ENCODE peak calls at places on chromosomes 1 and 21, in four cellular contexts. W, U, K and I are unnamed samples.

GRCh38 chr1:203507227-203507626 is 13.3 kb downstream of the OPTC start:
- DNase-seq in W (peak), U (no peak), K (no peak), I (peak)

GRCh38 chr1:112541299-112541698 is 32.5 kb downstream of the WNT2B start:
- DNase-seq in W (no peak), U (no peak), K (no peak), I (no peak)

GRCh38 chr1:17683551-17683950 is 71.6 kb upstream of the ACTL8 start:
- DNase-seq in W (no peak), U (no peak), K (no peak), I (no peak)

GRCh38 chr1:101588677-101589076 is 351.9 kb downstream of the S1PR1 start:
- DNase-seq in W (no peak), U (no peak), K (no peak), I (no peak)

GRCh38 chr1:30420519-30421050 is 302.8 kb downstream of the MATN1 start:
- DNase-seq in W (no peak), U (no peak), K (no peak), I (no peak)

GRCh38 chr1:165367375-165367993 is 11.0 kb upstream of the LMX1A start:
- DNase-seq in W (peak), U (no peak), K (peak), I (peak)

GRCh38 chr1:31723828-31724359 is 20.1 kb upstream of the COL16A1 start:
- DNase-seq in W (peak), U (no peak), K (peak), I (peak)

GRCh38 chr1:184482113-184482512 is 95.3 kb downstream of the C1orf21 start:
- DNase-seq in W (peak), U (no peak), K (no peak), I (peak)

GRCh38 chr21:42228709-42229220 is 9.8 kb downstream of the ABCG1 start:
- DNase-seq in W (no peak), U (no peak), K (no peak), I (no peak)

GRCh38 chr1:63847308-63847910 is 73.6 kb downstream of the ROR1 start:
- DNase-seq in W (no peak), U (no peak), K (no peak), I (no peak)

GRCh38 chr1:34759472-34760357 is at the start of gene GJB4:
- DNase-seq in W (no peak), U (no peak), K (no peak), I (no peak)

GRCh38 chr1:29256979-29257804 is 20.9 kb downstream of the PTPRU start:
- DNase-seq in W (peak), U (no peak), K (no peak), I (peak)

GRCh38 chr1:163054056-163054706 is 15.0 kb upstream of the RGS4 start:
- DNase-seq in W (peak), U (no peak), K (no peak), I (no peak)

GRCh38 chr1:17192394-17193221 is 12.3 kb upstream of the PADI1 start:
- DNase-seq in W (peak), U (no peak), K (no peak), I (no peak)

GRCh38 chr1:38073926-38074677 is 27.5 kb upstream of the POU3F1 start:
- DNase-seq in W (no peak), U (no peak), K (no peak), I (no peak)

GRCh38 chr1:38072858-38073257 is 26.3 kb upstream of the POU3F1 start:
- DNase-seq in W (no peak), U (no peak), K (no peak), I (no peak)

GRCh38 chr1:38068980-38069340 is 22.4 kb upstream of the POU3F1 start:
- DNase-seq in W (no peak), U (no peak), K (no peak), I (no peak)

GRCh38 chr1:38068220-38068979 is 21.8 kb upstream of the POU3F1 start:
- DNase-seq in W (no peak), U (no peak), K (no peak), I (no peak)

DNA sequence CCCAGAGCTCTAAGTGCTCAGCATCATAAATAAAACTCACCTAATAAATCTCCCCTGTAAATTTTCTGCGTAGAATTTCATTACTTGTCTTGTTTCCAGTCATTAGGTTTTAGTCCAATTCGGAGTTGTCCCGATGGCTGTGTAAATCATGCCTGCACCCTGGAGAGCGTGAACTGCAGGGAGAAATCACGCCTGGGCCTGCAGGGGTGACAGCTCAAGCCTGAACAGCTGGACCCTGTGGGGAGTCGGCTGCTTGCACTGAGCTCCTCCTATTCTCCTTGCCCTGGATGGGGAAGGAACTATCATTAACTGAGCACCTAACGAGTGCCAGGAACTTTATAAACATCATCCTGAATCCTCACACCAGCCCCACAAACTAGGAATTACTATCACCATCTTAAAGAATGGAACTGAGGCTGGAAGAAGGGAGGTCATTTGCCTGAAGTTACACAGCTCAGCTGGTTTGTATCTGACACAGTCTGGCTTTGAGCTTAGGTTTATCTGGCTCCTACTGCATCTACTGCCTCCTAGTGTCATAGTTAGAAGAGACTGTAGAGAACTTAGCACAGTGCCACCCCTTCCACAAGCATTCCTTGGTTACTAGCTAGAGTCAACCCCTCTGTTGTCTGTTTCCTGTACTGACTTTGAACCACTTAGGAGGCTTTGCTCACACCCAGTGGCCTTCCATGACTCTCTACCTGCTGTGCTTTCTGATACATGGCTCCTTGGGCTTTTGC is 25.1 kb upstream of the POU3F1 start:
- DNase-seq in W (peak), U (no peak), K (peak), I (peak)
- TF ChIP-seq CTCF in W (peak), U (peak), K (peak), I (peak)

GRCh38 chr1:205122489-205122882 is 708 bp upstream of the RBBP5 start:
- DNase-seq in W (no peak), U (no peak), K (no peak), I (no peak)
- TF ChIP-seq CTCF in W (no peak), U (no peak), K (no peak), I (no peak)

DNA sequence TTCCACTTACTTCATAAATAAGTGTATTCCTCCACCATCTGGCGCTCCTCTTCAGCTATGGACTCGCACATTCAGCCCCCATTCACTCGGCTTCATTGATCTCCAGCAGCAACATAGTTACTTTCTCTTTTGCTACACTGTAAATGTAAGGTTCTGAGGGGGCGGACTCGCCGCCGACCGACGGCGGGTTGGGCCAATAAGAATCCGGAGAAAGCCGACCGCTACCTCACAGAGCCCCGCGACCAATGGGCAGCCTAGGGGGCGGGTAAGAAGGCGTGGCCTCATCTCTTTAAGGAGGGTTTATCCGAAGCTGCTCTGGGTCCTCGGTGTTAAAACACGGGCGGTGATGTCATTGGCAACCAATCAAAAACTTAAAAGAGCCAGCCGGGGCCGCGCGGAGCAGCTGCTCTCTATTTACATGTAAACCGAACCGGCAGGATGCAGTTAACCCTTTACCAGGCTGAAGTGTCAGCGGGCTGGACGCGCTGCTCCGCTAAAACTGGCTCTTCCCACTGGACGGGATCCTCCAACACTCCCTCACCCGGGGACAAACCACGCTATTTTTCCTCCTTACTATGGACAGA is at the start of gene DUSP10:
- DNase-seq in W (peak), U (peak), K (peak), I (peak)
- TF ChIP-seq CTCF in W (no peak), U (peak), K (peak), I (no peak)

GRCh38 chr1:26096471-26096870 is 15.2 kb upstream of the PDIK1L start:
- DNase-seq in W (no peak), U (no peak), K (no peak), I (no peak)

GRCh38 chr1:26092422-26092821 is 19.2 kb upstream of the PDIK1L start:
- DNase-seq in W (no peak), U (no peak), K (no peak), I (no peak)

GRCh38 chr1:26097696-26098095 is 13.9 kb upstream of the PDIK1L start:
- DNase-seq in W (peak), U (no peak), K (no peak), I (no peak)

GRCh38 chr1:26094076-26094669 is 17.5 kb upstream of the PDIK1L start:
- DNase-seq in W (peak), U (no peak), K (no peak), I (no peak)

DNA sequence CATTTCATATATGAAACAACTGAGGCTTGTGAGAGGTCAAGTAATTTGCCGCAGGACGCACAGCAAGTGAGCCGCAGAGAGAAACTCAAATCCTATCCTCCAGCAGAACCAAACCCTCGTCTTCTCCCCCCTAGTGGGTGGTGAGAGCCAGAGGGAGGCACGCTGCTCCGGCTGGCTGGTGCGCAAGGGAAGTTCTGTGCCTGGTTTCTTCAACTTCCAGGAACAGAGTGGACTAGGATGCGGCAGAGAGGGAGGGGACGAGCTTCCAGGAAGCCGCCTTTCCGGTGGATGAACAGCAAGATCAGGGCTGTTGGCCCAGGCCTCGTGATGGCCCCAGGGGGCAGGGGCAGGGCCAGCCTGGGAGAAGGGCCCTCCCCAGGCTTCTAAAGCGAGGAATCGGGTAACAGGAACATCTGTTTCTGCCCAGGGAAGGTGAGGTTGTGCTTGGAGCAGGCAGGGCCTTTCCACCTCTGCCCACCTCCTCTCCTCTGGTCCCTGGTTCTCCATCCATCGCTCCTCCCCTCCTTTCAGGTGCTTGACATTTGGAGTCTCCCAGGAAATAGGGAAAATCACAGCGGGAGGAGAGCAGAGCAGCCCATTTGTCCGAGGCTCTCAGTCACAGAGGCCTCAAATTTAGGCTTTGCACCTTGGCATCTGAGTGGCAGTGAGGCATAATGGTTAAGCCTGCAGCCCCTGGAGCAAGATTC is 16.8 kb upstream of the PDIK1L start:
- DNase-seq in W (peak), U (no peak), K (no peak), I (peak)
- TF ChIP-seq CTCF in W (peak), U (no peak), K (no peak), I (no peak)

GRCh38 chr1:27656157-27656893 is 15.7 kb downstream of the IFI6 start:
- DNase-seq in W (peak), U (peak), K (no peak), I (peak)

GRCh38 chr1:27661412-27662075 is 10.4 kb downstream of the IFI6 start:
- DNase-seq in W (no peak), U (no peak), K (no peak), I (no peak)

GRCh38 chr1:27659497-27660299 is 12.3 kb downstream of the IFI6 start:
- DNase-seq in W (peak), U (peak), K (peak), I (peak)

GRCh38 chr1:27660300-27660837 is 11.6 kb downstream of the IFI6 start:
- DNase-seq in W (no peak), U (no peak), K (no peak), I (peak)

GRCh38 chr1:27658951-27659496 is 13.0 kb downstream of the IFI6 start:
- DNase-seq in W (peak), U (peak), K (peak), I (peak)
- TF ChIP-seq CTCF in W (no peak), U (peak), K (no peak), I (no peak)

GRCh38 chr1:43235451-43236121 is 34.2 kb upstream of the TMEM125 start:
- DNase-seq in W (no peak), U (no peak), K (no peak), I (no peak)

GRCh38 chr1:43237131-43237530 is 32.7 kb upstream of the TMEM125 start:
- DNase-seq in W (no peak), U (no peak), K (no peak), I (no peak)

GRCh38 chr1:43239484-43239883 is 30.3 kb upstream of the TMEM125 start:
- DNase-seq in W (no peak), U (peak), K (peak), I (no peak)

GRCh38 chr1:43238991-43239469 is 30.8 kb upstream of the TMEM125 start:
- DNase-seq in W (no peak), U (no peak), K (no peak), I (no peak)

GRCh38 chr1:43238104-43238503 is 31.7 kb upstream of the TMEM125 start:
- DNase-seq in W (peak), U (no peak), K (peak), I (peak)
- TF ChIP-seq CTCF in W (peak), U (peak), K (peak), I (peak)

DNA sequence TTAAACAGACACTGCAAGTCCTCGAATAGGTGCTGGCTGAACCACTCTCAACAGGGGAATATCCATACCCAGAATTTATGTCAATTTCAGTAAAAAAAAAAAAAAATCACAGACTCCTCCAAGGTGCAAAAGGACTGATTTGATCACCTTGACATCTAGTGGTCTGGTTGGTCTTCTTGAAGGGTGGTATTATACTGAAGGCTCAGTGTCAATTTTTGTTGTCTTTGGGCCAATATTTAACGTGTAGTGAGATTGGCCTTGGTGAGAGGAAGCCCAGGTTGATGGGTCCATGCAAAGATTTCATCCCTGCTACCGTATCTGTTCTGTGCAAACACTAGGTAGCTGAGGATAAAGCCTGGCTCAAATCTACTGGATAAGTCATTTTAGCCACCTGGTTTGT is 4.0 kb upstream of the GBP5 start:
- DNase-seq in W (peak), U (no peak), K (no peak), I (no peak)
- TF ChIP-seq CTCF in W (no peak), U (peak), K (peak), I (no peak)